ENCODE peak calls at places on chromosomes 3 and 15, in eight cellular contexts. M is HT-29; P is amygdala; L is stimulated activated CD8-positive, alpha-beta memory T cell treated with anti-CD3 and anti-CD28 coated beads, Interleukin-15, amount 100 ng/mL, for 4 hours; A is testis; V is AG08396; J is AML-193; O is HTR-8/SVneo. Q is an unnamed sample.

GRCh38 chr3:143158549-143158988 is 39.0 kb downstream of the CHST2 start:
- DNase-seq in M (no peak), P (no peak), L (no peak), A (no peak), V (no peak), J (no peak), O (no peak), Q (peak)

GRCh38 chr3:24046214-24046613 is 101.1 kb downstream of the NR1D2 start:
- DNase-seq in M (no peak), P (no peak), L (no peak), A (no peak), V (no peak), J (no peak), O (no peak), Q (no peak)

GRCh38 chr15:70791248-70791647 is 27.9 kb upstream of the UACA start:
- DNase-seq in M (no peak), P (no peak), L (no peak), A (no peak), V (no peak), J (no peak), O (no peak), Q (no peak)

GRCh38 chr15:31273258-31273941 is 53.2 kb upstream of the KLF13 start:
- DNase-seq in M (no peak), P (no peak), L (no peak), A (peak), V (no peak), J (no peak), O (no peak), Q (no peak)

GRCh38 chr3:167184511-167184910 is 195.6 kb downstream of the ZBBX start:
- DNase-seq in M (peak), P (no peak), L (no peak), A (no peak), V (no peak), J (no peak), O (no peak), Q (no peak)

GRCh38 chr3:134359121-134360010 is 14.9 kb downstream of the AMOTL2 start:
- DNase-seq in M (no peak), P (no peak), L (no peak), A (no peak), V (no peak), J (no peak), O (no peak), Q (no peak)

GRCh38 chr3:42686832-42687650 is 1.7 kb downstream of the KLHL40 start:
- DNase-seq in M (no peak), P (no peak), L (no peak), A (no peak), V (no peak), J (no peak), O (no peak), Q (no peak)

GRCh38 chr15:52256930-52257733 is 38.5 kb downstream of the MYO5C start:
- DNase-seq in M (no peak), P (no peak), L (no peak), A (no peak), V (no peak), J (no peak), O (no peak), Q (no peak)

GRCh38 chr3:143155756-143156155 is 36.2 kb downstream of the CHST2 start:
- DNase-seq in M (no peak), P (no peak), L (no peak), A (no peak), V (no peak), J (no peak), O (no peak), Q (peak)

GRCh38 chr15:68608206-68608843 is 29.5 kb downstream of the CORO2B start:
- DNase-seq in M (no peak), P (no peak), L (no peak), A (peak), V (no peak), J (no peak), O (no peak), Q (no peak)

GRCh38 chr3:196202516-196202970 is 8.7 kb downstream of the ZDHHC19 start:
- DNase-seq in M (no peak), P (no peak), L (no peak), A (peak), V (peak), J (no peak), O (no peak), Q (no peak)

GRCh38 chr15:65873271-65873670 is 4.0 kb downstream of the RAB11A start:
- DNase-seq in M (no peak), P (no peak), L (no peak), A (no peak), V (no peak), J (no peak), O (no peak), Q (peak)

GRCh38 chr15:97959738-97960363 is 652 bp upstream of the ARRDC4 start:
- DNase-seq in M (no peak), P (no peak), L (no peak), A (no peak), V (no peak), J (no peak), O (no peak), Q (no peak)

GRCh38 chr3:140910860-140911259 is 30.8 kb upstream of the SLC25A36 start:
- DNase-seq in M (peak), P (peak), L (no peak), A (peak), V (peak), J (no peak), O (no peak), Q (no peak)

GRCh38 chr3:8752832-8753231 is 16.6 kb downstream of the OXTR start:
- DNase-seq in M (no peak), P (no peak), L (no peak), A (no peak), V (no peak), J (no peak), O (no peak), Q (no peak)

GRCh38 chr15:90342655-90343054 is 9.4 kb upstream of the ZNF774 start:
- DNase-seq in M (no peak), P (no peak), L (no peak), A (no peak), V (no peak), J (peak), O (no peak), Q (no peak)

Q was measured in MCF 10A.